ENCODE peak calls at places on chromosome 2, in four cellular contexts. Q is activated CD8-positive, alpha-beta T cell treated with anti-CD3 and anti-CD28 coated beads, Interleukin-2, amount 10 ng/mL, durations not matched to agents 7 days and 5 days; K is HAP-1; F is stimulated activated CD8-positive, alpha-beta memory T cell treated with anti-CD3 and anti-CD28 coated beads, Interleukin-15, amount 100 ng/mL, for 48 hours. N is an unnamed sample.

GRCh38 chr2:43714164-43714563 is 37.9 kb upstream of the C1GALT1C1L start:
- DNase-seq in Q (no peak), F (no peak), K (no peak), N (no peak)

GRCh38 chr2:205994344-205994743 is 91.6 kb downstream of the INO80D start:
- DNase-seq in F (no peak), K (no peak), Q (no peak), N (no peak)

GRCh38 chr2:55239656-55240222 is 7.3 kb downstream of the RPS27A start:
- DNase-seq in F (no peak), Q (no peak), K (no peak), N (no peak)

GRCh38 chr2:110876167-110876999 is 144.0 kb downstream of the ACOXL start:
- DNase-seq in K (no peak), Q (no peak), F (no peak), N (no peak)

GRCh38 chr2:63553049-63553448 is 35.2 kb downstream of the WDPCP start:
- DNase-seq in K (no peak), F (no peak), Q (no peak), N (no peak)

GRCh38 chr2:72952961-72953360 is 35.6 kb downstream of the EMX1 start:
- DNase-seq in Q (no peak), K (no peak), F (no peak), N (no peak)

GRCh38 chr2:219486424-219486959 is 12.2 kb upstream of the GMPPA start:
- DNase-seq in F (no peak), K (no peak), Q (no peak), N (no peak)

GRCh38 chr2:150141241-150142001 is 346.0 kb downstream of the RND3 start:
- DNase-seq in F (no peak), Q (no peak), K (no peak), N (no peak)

GRCh38 chr2:139045524-139045923 is 265.3 kb upstream of the NXPH2 start:
- DNase-seq in K (no peak), F (no peak), Q (no peak), N (no peak)

GRCh38 chr2:239188536-239188935 is 212.3 kb downstream of the HDAC4 start:
- DNase-seq in F (no peak), Q (no peak), K (no peak), N (no peak)

GRCh38 chr2:65137197-65137780 is 7.4 kb upstream of the RAB1A start:
- DNase-seq in Q (no peak), K (no peak), F (no peak), N (no peak)

GRCh38 chr2:24586955-24587354 is 95.9 kb downstream of the NCOA1 start:
- DNase-seq in Q (peak), K (no peak), F (peak), N (no peak)

GRCh38 chr2:46992776-46993175 is 77.2 kb upstream of the MCFD2 start:
- DNase-seq in K (no peak), F (no peak), Q (no peak), N (no peak)